ENCODE peak calls at places on chromosomes 13 and 19, in four cellular contexts. B is right cardiac atrium; O is CD4-positive, alpha-beta memory T cell; F is sigmoid colon. A is an unnamed sample.

GRCh38 chr13:110227864-110228643 is 78.9 kb downstream of the COL4A1 start:
- DNase-seq in F (no peak), O (no peak), B (no peak), A (no peak)

GRCh38 chr19:38813323-38813722 is 578 bp upstream of the LGALS4 start:
- DNase-seq in B (no peak), F (no peak), O (no peak), A (no peak)

GRCh38 chr13:109844396-109844795 is 58.0 kb upstream of the IRS2 start:
- DNase-seq in B (no peak), F (peak; percentile 70), O (no peak), A (no peak)

GRCh38 chr13:20442798-20443381 is 82.8 kb downstream of the CRYL1 start:
- DNase-seq in B (no peak), F (no peak), O (no peak), A (no peak)

GRCh38 chr19:43526884-43527859 is at the start of gene ETHE1:
- DNase-seq in B (peak; percentile 95), O (peak; percentile 54), F (peak; percentile 93), A (peak; percentile 86)

GRCh38 chr13:74825170-74825948 is 656.6 kb downstream of the TBC1D4 start:
- DNase-seq in B (no peak), O (no peak), F (no peak), A (no peak)

GRCh38 chr13:35888327-35888940 is 242.7 kb downstream of the DCLK1 start:
- DNase-seq in B (no peak), O (no peak), F (no peak), A (no peak)

GRCh38 chr19:18610245-18610555 is 2.5 kb upstream of the TMEM59L start:
- DNase-seq in B (no peak), O (no peak), F (no peak), A (no peak)

GRCh38 chr13:53060840-53061485 is 32.4 kb downstream of the OLFM4 start:
- DNase-seq in O (no peak), B (no peak), F (no peak), A (no peak)

GRCh38 chr13:112575680-112576079 is 12.3 kb downstream of the TUBGCP3 start:
- DNase-seq in O (no peak), B (no peak), F (no peak), A (no peak)

GRCh38 chr19:4604912-4605311 is 34.4 kb upstream of the TNFAIP8L1 start:
- DNase-seq in F (no peak), B (no peak), O (no peak), A (no peak)

GRCh38 chr13:79581870-79582315 is 100.9 kb downstream of the NDFIP2 start:
- DNase-seq in F (no peak), B (peak; percentile 76), O (no peak), A (no peak)

GRCh38 chr19:41302624-41303351 is 7.2 kb upstream of the CCDC97 start:
- DNase-seq in F (peak; percentile 67), O (peak; percentile 73), B (peak; percentile 73), A (peak; percentile 50)

GRCh38 chr19:13619203-13619632 is 112.9 kb upstream of the CACNA1A start:
- DNase-seq in F (no peak), O (no peak), B (no peak), A (no peak)

GRCh38 chr13:19606152-19606551 is 27.3 kb upstream of the MPHOSPH8 start:
- DNase-seq in B (no peak), F (no peak), O (no peak), A (no peak)

GRCh38 chr19:47601180-47601904 is 7.6 kb upstream of the BICRA start:
- DNase-seq in B (no peak), F (no peak), O (no peak), A (no peak)

GRCh38 chr19:3137139-3137538 is 1.3 kb downstream of the GNA15 start:
- DNase-seq in O (no peak), F (no peak), B (peak; percentile 82), A (no peak)
- H3K27ac ChIP-seq in O (peak overlapping the region; percentile 77), F (no peak overlapping the region), B (no peak overlapping the region), A (no peak overlapping the region)

GRCh38 chr13:106534844-106535551 is 464 bp downstream of the EFNB2 start:
- DNase-seq in F (peak; percentile 68), O (peak; percentile 31), B (peak; percentile 49), A (peak; percentile 7)
- H3K27ac ChIP-seq in F (peak overlapping the region; percentile 93), O (no peak overlapping the region), B (peak overlapping the region; percentile 61), A (no peak overlapping the region)

GRCh38 chr19:952049-952679 is 26.3 kb downstream of the ARID3A start:
- DNase-seq in B (no peak), O (no peak), F (no peak), A (no peak)
- H3K27ac ChIP-seq in B (no peak overlapping the region), O (no peak overlapping the region), F (no peak overlapping the region), A (no peak overlapping the region)

GRCh38 chr13:76014618-76015315 is 378.6 kb downstream of the LMO7 start:
- DNase-seq in O (no peak), B (no peak), F (no peak), A (no peak)
- H3K27ac ChIP-seq in O (no peak overlapping the region), B (no peak overlapping the region), F (peak overlapping the region; percentile 57), A (no peak overlapping the region)

GRCh38 chr19:56765107-56765506 is 75.4 kb downstream of the PEG3 start:
- DNase-seq in B (peak; percentile 87), O (no peak), F (peak; percentile 78), A (no peak)

GRCh38 chr19:56764296-56764695 is 76.2 kb downstream of the PEG3 start:
- DNase-seq in F (no peak), B (no peak), O (no peak), A (no peak)

GRCh38 chr19:56769650-56770049 is 70.9 kb downstream of the PEG3 start:
- DNase-seq in O (no peak), F (no peak), B (no peak), A (no peak)
- H3K27ac ChIP-seq in O (no peak overlapping the region), F (no peak overlapping the region), B (no peak overlapping the region), A (no peak overlapping the region)

GRCh38 chr13:68347220-68347619 is 1117.1 kb upstream of the PCDH9 start:
- DNase-seq in O (no peak), B (no peak), F (no peak), A (no peak)
- H3K27ac ChIP-seq in O (no peak overlapping the region), B (no peak overlapping the region), F (no peak overlapping the region), A (no peak overlapping the region)

GRCh38 chr13:41579168-41579567 is 121.8 kb downstream of the RGCC start:
- DNase-seq in F (no peak), B (no peak), O (no peak), A (no peak)

GRCh38 chr13:41577437-41577836 is 120.1 kb downstream of the RGCC start:
- DNase-seq in O (no peak), F (peak; percentile 76), B (peak; percentile 73), A (no peak)

GRCh38 chr13:41579881-41580280 is 122.5 kb downstream of the RGCC start:
- DNase-seq in B (no peak), O (no peak), F (no peak), A (no peak)

GRCh38 chr13:41581884-41582547 is 124.7 kb downstream of the RGCC start:
- DNase-seq in B (peak; percentile 56), O (no peak), F (no peak), A (no peak)

GRCh38 chr13:41580345-41580744 is 123.0 kb downstream of the RGCC start:
- DNase-seq in F (no peak), O (no peak), B (no peak), A (no peak)
- H3K27ac ChIP-seq in F (no peak overlapping the region), O (no peak overlapping the region), B (no peak overlapping the region), A (no peak overlapping the region)

GRCh38 chr13:48402325-48402962 is 10.5 kb downstream of the LPAR6 start:
- DNase-seq in O (no peak), F (no peak), B (no peak), A (no peak)
- H3K27ac ChIP-seq in O (peak overlapping the region; percentile 59), F (peak overlapping the region; percentile 69), B (peak overlapping the region; percentile 48), A (peak overlapping the region; percentile 68)

A was measured in naive thymus-derived CD4-positive, alpha-beta T cell.